ENCODE peak calls at places on chromosomes 1 and 21, in six cellular contexts. One of them, this sample, is unnamed.

GRCh38 chr1:160137216-160137862 is 14.1 kb upstream of the ATP1A4 start:
- DNase-seq in heart left ventricle: no peak
- DNase-seq in CD8-positive, alpha-beta memory T cell: no peak
- DNase-seq in vagina: no peak
- DNase-seq in fibroblast of lung: no peak
- DNase-seq in psoas muscle: no peak
- DNase-seq in this sample: no peak

GRCh38 chr1:199081739-199082138 is 442.9 kb downstream of the PTPRC start:
- DNase-seq in vagina: no peak
- DNase-seq in psoas muscle: no peak
- DNase-seq in CD8-positive, alpha-beta memory T cell: no peak
- DNase-seq in heart left ventricle: no peak
- DNase-seq in fibroblast of lung: no peak
- DNase-seq in this sample: no peak

GRCh38 chr1:11649624-11650330 is 4.5 kb downstream of the FBXO2 start:
- DNase-seq in fibroblast of lung: no peak
- DNase-seq in psoas muscle: no peak
- DNase-seq in vagina: no peak
- DNase-seq in CD8-positive, alpha-beta memory T cell: no peak
- DNase-seq in heart left ventricle: no peak
- DNase-seq in this sample: no peak

GRCh38 chr1:53265581-53265980 is 27.3 kb upstream of the MAGOH start:
- DNase-seq in CD8-positive, alpha-beta memory T cell: no peak
- DNase-seq in vagina: no peak
- DNase-seq in psoas muscle: no peak
- DNase-seq in heart left ventricle: no peak
- DNase-seq in fibroblast of lung: no peak
- DNase-seq in this sample: no peak

GRCh38 chr1:186456731-186457255 is 4.1 kb downstream of the PDC start:
- DNase-seq in vagina: no peak
- DNase-seq in CD8-positive, alpha-beta memory T cell: no peak
- DNase-seq in psoas muscle: no peak
- DNase-seq in fibroblast of lung: no peak
- DNase-seq in heart left ventricle: no peak
- DNase-seq in this sample: no peak

GRCh38 chr1:84570436-84571149 is 3.6 kb downstream of the CTBS start:
- DNase-seq in psoas muscle: no peak
- DNase-seq in heart left ventricle: no peak
- DNase-seq in vagina: no peak
- DNase-seq in fibroblast of lung: peak; percentile 16
- DNase-seq in CD8-positive, alpha-beta memory T cell: no peak
- DNase-seq in this sample: no peak

GRCh38 chr1:91779603-91780021 is 106.3 kb downstream of the TGFBR3 start:
- DNase-seq in vagina: no peak
- DNase-seq in CD8-positive, alpha-beta memory T cell: no peak
- DNase-seq in fibroblast of lung: no peak
- DNase-seq in psoas muscle: no peak
- DNase-seq in heart left ventricle: no peak
- DNase-seq in this sample: no peak

GRCh38 chr1:87578464-87578863 is 249.8 kb downstream of the LMO4 start:
- DNase-seq in vagina: no peak
- DNase-seq in heart left ventricle: no peak
- DNase-seq in fibroblast of lung: no peak
- DNase-seq in psoas muscle: no peak
- DNase-seq in CD8-positive, alpha-beta memory T cell: no peak
- DNase-seq in this sample: no peak

GRCh38 chr1:92411511-92411910 is 75.2 kb downstream of the GFI1 start:
- DNase-seq in vagina: no peak
- DNase-seq in CD8-positive, alpha-beta memory T cell: no peak
- DNase-seq in fibroblast of lung: peak; percentile 48
- DNase-seq in psoas muscle: no peak
- DNase-seq in heart left ventricle: no peak
- DNase-seq in this sample: no peak

GRCh38 chr1:40185951-40186864 is 25.0 kb downstream of the RLF start:
- DNase-seq in heart left ventricle: no peak
- DNase-seq in vagina: no peak
- DNase-seq in CD8-positive, alpha-beta memory T cell: peak; percentile 20
- DNase-seq in psoas muscle: no peak
- DNase-seq in fibroblast of lung: no peak
- DNase-seq in this sample: peak; percentile 39

GRCh38 chr1:168613689-168614655 is 37.6 kb downstream of the XCL1 start:
- DNase-seq in fibroblast of lung: peak; percentile 62
- DNase-seq in psoas muscle: peak; percentile 90
- DNase-seq in heart left ventricle: peak; percentile 66
- DNase-seq in vagina: no peak
- DNase-seq in CD8-positive, alpha-beta memory T cell: no peak
- DNase-seq in this sample: no peak

GRCh38 chr1:43388613-43389012 is 987 bp downstream of the MED8 start:
- DNase-seq in psoas muscle: no peak
- DNase-seq in fibroblast of lung: no peak
- DNase-seq in heart left ventricle: no peak
- DNase-seq in CD8-positive, alpha-beta memory T cell: no peak
- DNase-seq in vagina: no peak
- DNase-seq in this sample: no peak

GRCh38 chr1:112507896-112508241 is 896 bp upstream of the WNT2B start:
- DNase-seq in vagina: no peak
- DNase-seq in psoas muscle: no peak
- DNase-seq in heart left ventricle: no peak
- DNase-seq in fibroblast of lung: no peak
- DNase-seq in CD8-positive, alpha-beta memory T cell: no peak
- DNase-seq in this sample: no peak

GRCh38 chr1:218460367-218460766 is 115.2 kb downstream of the TGFB2 start:
- DNase-seq in psoas muscle: no peak
- DNase-seq in heart left ventricle: peak; percentile 57
- DNase-seq in fibroblast of lung: peak; percentile 45
- DNase-seq in vagina: no peak
- DNase-seq in CD8-positive, alpha-beta memory T cell: no peak
- DNase-seq in this sample: no peak

GRCh38 chr1:89934441-89934840 is 60.5 kb upstream of the ZNF326 start:
- DNase-seq in vagina: no peak
- DNase-seq in fibroblast of lung: no peak
- DNase-seq in CD8-positive, alpha-beta memory T cell: no peak
- DNase-seq in heart left ventricle: no peak
- DNase-seq in psoas muscle: no peak
- DNase-seq in this sample: no peak

GRCh38 chr1:15246960-15247614 is at the start of gene FHAD1:
- DNase-seq in vagina: no peak
- DNase-seq in fibroblast of lung: peak; percentile 67
- DNase-seq in CD8-positive, alpha-beta memory T cell: peak; percentile 27
- DNase-seq in psoas muscle: no peak
- DNase-seq in heart left ventricle: peak; percentile 24
- DNase-seq in this sample: peak; percentile 17
- H3K4me3 ChIP-seq in vagina: peak within 1 kb of the TSS; percentile 42
- H3K4me3 ChIP-seq in fibroblast of lung: peak within 1 kb of the TSS; percentile 15
- H3K4me3 ChIP-seq in CD8-positive, alpha-beta memory T cell: no peak within 1 kb of the TSS
- H3K4me3 ChIP-seq in psoas muscle: peak within 1 kb of the TSS; percentile 44
- H3K4me3 ChIP-seq in heart left ventricle: no peak within 1 kb of the TSS
- H3K4me3 ChIP-seq in this sample: no peak within 1 kb of the TSS

DNA sequence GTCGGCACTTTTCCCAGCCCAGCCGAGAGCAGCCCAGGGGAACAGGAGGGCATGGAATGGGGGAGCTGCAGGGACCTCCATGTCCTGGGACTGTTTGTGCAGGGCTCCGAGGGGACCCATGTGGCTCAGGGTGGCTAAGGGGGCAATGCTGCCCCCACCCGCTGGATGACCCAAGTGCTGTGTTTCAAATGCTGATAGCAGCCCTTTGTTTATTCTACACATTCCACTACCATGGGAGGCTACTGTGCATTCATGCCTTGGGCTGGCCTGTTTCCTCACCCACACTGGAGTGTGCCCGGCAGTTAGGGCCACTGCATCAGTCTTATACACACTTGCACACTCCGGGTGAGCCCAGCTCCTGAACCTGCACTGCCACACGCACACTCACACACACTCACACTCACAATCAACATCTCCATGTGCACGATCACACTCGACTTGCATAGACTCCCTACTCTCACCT is 93.5 kb upstream of the POU3F1 start:
- DNase-seq in CD8-positive, alpha-beta memory T cell: no peak
- DNase-seq in heart left ventricle: no peak
- DNase-seq in fibroblast of lung: no peak
- DNase-seq in vagina: no peak
- DNase-seq in psoas muscle: no peak
- DNase-seq in this sample: no peak
- H3K27ac ChIP-seq in CD8-positive, alpha-beta memory T cell: no peak overlapping the region
- H3K27ac ChIP-seq in heart left ventricle: no peak overlapping the region
- H3K27ac ChIP-seq in fibroblast of lung: no peak overlapping the region
- H3K27ac ChIP-seq in vagina: no peak overlapping the region
- H3K27ac ChIP-seq in psoas muscle: no peak overlapping the region
- H3K27ac ChIP-seq in this sample: no peak overlapping the region

DNA sequence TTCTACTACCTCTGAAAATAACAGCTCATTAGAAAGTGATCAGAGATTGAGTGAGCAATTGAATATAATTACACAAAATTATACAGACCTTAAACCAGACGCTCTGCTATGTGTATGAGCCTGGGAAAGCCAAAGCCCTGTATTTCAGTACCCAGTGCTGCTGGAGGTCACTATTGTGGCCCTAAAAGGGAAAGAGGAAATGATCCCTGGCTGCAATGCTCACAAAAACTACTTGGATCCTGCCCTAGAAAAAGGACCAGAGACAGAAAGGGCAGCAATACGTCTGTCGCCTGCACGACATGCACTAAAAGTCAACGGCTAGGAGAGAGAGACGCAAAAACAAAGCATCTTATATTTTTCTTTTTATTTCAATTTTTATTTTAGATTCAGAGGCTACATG is 284.4 kb downstream of the DSCAM start:
- DNase-seq in heart left ventricle: no peak
- DNase-seq in psoas muscle: no peak
- DNase-seq in fibroblast of lung: no peak
- DNase-seq in CD8-positive, alpha-beta memory T cell: no peak
- DNase-seq in vagina: no peak
- DNase-seq in this sample: no peak
- H3K4me3 ChIP-seq in heart left ventricle: no peak overlapping the region
- H3K4me3 ChIP-seq in psoas muscle: no peak overlapping the region
- H3K4me3 ChIP-seq in fibroblast of lung: no peak overlapping the region
- H3K4me3 ChIP-seq in CD8-positive, alpha-beta memory T cell: no peak overlapping the region
- H3K4me3 ChIP-seq in vagina: no peak overlapping the region
- H3K4me3 ChIP-seq in this sample: no peak overlapping the region

GRCh38 chr1:2204384-2205190 is 10.0 kb upstream of the FAAP20 start:
- DNase-seq in vagina: no peak
- DNase-seq in CD8-positive, alpha-beta memory T cell: no peak
- DNase-seq in psoas muscle: peak; percentile 91
- DNase-seq in fibroblast of lung: peak; percentile 51
- DNase-seq in heart left ventricle: peak; percentile 83
- DNase-seq in this sample: no peak

GRCh38 chr1:2202843-2203601 is 8.4 kb upstream of the FAAP20 start:
- DNase-seq in psoas muscle: no peak
- DNase-seq in fibroblast of lung: no peak
- DNase-seq in CD8-positive, alpha-beta memory T cell: no peak
- DNase-seq in vagina: no peak
- DNase-seq in heart left ventricle: no peak
- DNase-seq in this sample: no peak

GRCh38 chr1:2205191-2205952 is 10.8 kb upstream of the FAAP20 start:
- DNase-seq in psoas muscle: peak; percentile 99
- DNase-seq in fibroblast of lung: peak; percentile 95
- DNase-seq in CD8-positive, alpha-beta memory T cell: peak; percentile 96
- DNase-seq in heart left ventricle: peak; percentile 98
- DNase-seq in vagina: no peak
- DNase-seq in this sample: peak; percentile 90

GRCh38 chr1:2202008-2202575 is 7.5 kb upstream of the FAAP20 start:
- DNase-seq in heart left ventricle: no peak
- DNase-seq in vagina: no peak
- DNase-seq in fibroblast of lung: no peak
- DNase-seq in CD8-positive, alpha-beta memory T cell: no peak
- DNase-seq in psoas muscle: no peak
- DNase-seq in this sample: no peak

DNA sequence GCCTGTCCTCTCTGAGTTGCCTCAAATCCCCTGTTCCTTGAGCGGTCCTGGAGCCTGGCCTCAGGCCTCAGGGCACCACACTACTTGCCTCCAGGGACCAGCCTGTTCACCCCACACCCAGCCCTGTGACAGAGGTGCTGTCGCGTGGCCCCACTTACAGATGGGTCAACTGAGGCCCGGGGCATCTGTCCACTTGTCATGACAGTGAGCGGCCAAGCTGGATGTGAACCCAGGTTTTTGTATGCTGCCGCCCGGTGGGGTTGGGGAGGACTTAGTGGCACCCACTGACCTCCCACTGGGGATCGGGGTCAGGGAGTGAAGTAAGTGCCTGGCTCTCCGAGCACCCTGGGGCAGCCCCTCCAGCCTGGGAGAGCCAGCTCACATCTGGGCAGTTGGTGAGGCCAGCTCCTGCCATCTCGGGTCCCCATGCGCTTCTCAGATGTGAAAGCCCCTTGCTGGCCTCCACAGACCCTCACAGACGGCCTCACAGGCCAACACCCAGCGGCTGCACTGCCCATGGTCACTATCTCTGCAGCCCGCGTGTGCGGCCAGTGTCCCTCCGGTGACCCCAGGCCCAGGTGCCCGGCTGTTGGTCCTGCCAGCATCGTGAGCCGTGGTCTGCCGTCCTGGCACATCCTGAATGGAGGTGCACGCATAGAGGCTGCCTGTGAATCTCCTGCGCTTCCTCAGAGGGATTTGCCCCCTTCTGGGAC is 9.3 kb upstream of the FAAP20 start:
- DNase-seq in fibroblast of lung: no peak
- DNase-seq in heart left ventricle: peak; percentile 36
- DNase-seq in vagina: no peak
- DNase-seq in CD8-positive, alpha-beta memory T cell: no peak
- DNase-seq in psoas muscle: no peak
- DNase-seq in this sample: no peak
- H3K27ac ChIP-seq in fibroblast of lung: peak overlapping the region; percentile 87
- H3K27ac ChIP-seq in heart left ventricle: peak overlapping the region; percentile 91
- H3K27ac ChIP-seq in vagina: peak overlapping the region; percentile 88
- H3K27ac ChIP-seq in CD8-positive, alpha-beta memory T cell: peak overlapping the region; percentile 59
- H3K27ac ChIP-seq in psoas muscle: peak overlapping the region; percentile 71
- H3K27ac ChIP-seq in this sample: peak overlapping the region; percentile 41

GRCh38 chr1:228487336-228488106 is at the start of gene RNF187:
- DNase-seq in psoas muscle: peak; percentile 96
- DNase-seq in fibroblast of lung: no peak
- DNase-seq in vagina: no peak
- DNase-seq in CD8-positive, alpha-beta memory T cell: peak; percentile 70
- DNase-seq in heart left ventricle: peak; percentile 90
- DNase-seq in this sample: peak; percentile 79
- H3K4me3 ChIP-seq in psoas muscle: peak within 1 kb of the TSS; percentile 98
- H3K4me3 ChIP-seq in fibroblast of lung: peak within 1 kb of the TSS; percentile 60
- H3K4me3 ChIP-seq in vagina: peak within 1 kb of the TSS; percentile 95
- H3K4me3 ChIP-seq in CD8-positive, alpha-beta memory T cell: peak within 1 kb of the TSS; percentile 99
- H3K4me3 ChIP-seq in heart left ventricle: peak within 1 kb of the TSS; percentile 74
- H3K4me3 ChIP-seq in this sample: peak within 1 kb of the TSS; percentile 100